ENCODE peak calls at places on chromosomes 12 and 14, in nine cellular contexts. A, R, L, E, O, G, Z, U and S are unnamed samples.
A peak's percentile ranks its signal among the peaks of the same experiment; 100 is the strongest.

GRCh38 chr12:113136128-113136989 is 798 bp upstream of the RASAL1 start:
- DNase-seq in A (no peak), L (no peak), R (peak; percentile 83), O (no peak), U (peak; percentile 70), Z (peak; percentile 65), E (no peak), G (no peak), S (no peak)

GRCh38 chr12:76307083-76307482 is 41.1 kb downstream of the BBS10 start:
- DNase-seq in L (no peak), R (no peak), U (no peak), O (no peak), A (no peak), E (no peak), Z (no peak), G (no peak), S (no peak)

GRCh38 chr12:43758247-43758727 is 303 bp downstream of the PUS7L start:
- DNase-seq in U (peak; percentile 52), R (no peak), G (no peak), A (peak; percentile 43), O (peak; percentile 42), Z (no peak), E (no peak), L (no peak), S (peak; percentile 28)

GRCh38 chr12:95412826-95413311 is 61.1 kb upstream of the METAP2 start:
- DNase-seq in R (no peak), G (no peak), A (peak; percentile 98), Z (no peak), L (peak; percentile 99), U (no peak), E (peak; percentile 99), O (peak; percentile 67), S (no peak)

GRCh38 chr14:71061458-71061857 is 154.2 kb downstream of the PCNX1 start:
- DNase-seq in A (no peak), R (no peak), O (peak; percentile 33), E (no peak), Z (no peak), U (no peak), L (no peak), G (no peak), S (no peak)

GRCh38 chr12:70609739-70610491 is 27.3 kb downstream of the PTPRB start:
- DNase-seq in L (no peak), U (no peak), E (peak; percentile 10), G (peak; percentile 12), Z (peak; percentile 5), R (no peak), A (peak; percentile 3), O (peak; percentile 38), S (peak; percentile 19)

GRCh38 chr14:37637341-37637740 is 41.9 kb downstream of the TTC6 start:
- DNase-seq in E (no peak), U (no peak), Z (no peak), O (no peak), R (no peak), A (no peak), L (no peak), G (no peak), S (no peak)

GRCh38 chr14:68460541-68460940 is 332.3 kb downstream of the ZFP36L1 start:
- DNase-seq in G (no peak), E (peak; percentile 45), U (no peak), A (no peak), O (no peak), R (no peak), Z (no peak), L (no peak), S (no peak)

GRCh38 chr14:104432611-104433231 is 146.8 kb upstream of the C14orf180 start:
- DNase-seq in E (no peak), U (no peak), A (no peak), L (no peak), Z (no peak), R (no peak), O (no peak), G (peak; percentile 18), S (no peak)

GRCh38 chr12:126856958-126857357 is 1410.0 kb upstream of the TMEM132C start:
- DNase-seq in R (no peak), A (no peak), O (no peak), U (no peak), G (no peak), E (no peak), L (no peak), Z (no peak), S (no peak)

GRCh38 chr12:124463341-124463861 is 104.0 kb downstream of the NCOR2 start:
- DNase-seq in O (no peak), U (peak; percentile 45), A (peak; percentile 36), L (no peak), R (no peak), G (no peak), Z (no peak), E (no peak), S (no peak)

GRCh38 chr12:130356222-130356621 is 18.5 kb downstream of the PIWIL1 start:
- DNase-seq in O (no peak), A (no peak), L (no peak), E (no peak), R (no peak), G (no peak), U (no peak), Z (no peak), S (no peak)

GRCh38 chr12:53224897-53225634 is 6.9 kb downstream of the RARG start:
- DNase-seq in E (no peak), L (no peak), G (no peak), R (no peak), U (no peak), O (no peak), Z (no peak), A (no peak), S (no peak)

DNA sequence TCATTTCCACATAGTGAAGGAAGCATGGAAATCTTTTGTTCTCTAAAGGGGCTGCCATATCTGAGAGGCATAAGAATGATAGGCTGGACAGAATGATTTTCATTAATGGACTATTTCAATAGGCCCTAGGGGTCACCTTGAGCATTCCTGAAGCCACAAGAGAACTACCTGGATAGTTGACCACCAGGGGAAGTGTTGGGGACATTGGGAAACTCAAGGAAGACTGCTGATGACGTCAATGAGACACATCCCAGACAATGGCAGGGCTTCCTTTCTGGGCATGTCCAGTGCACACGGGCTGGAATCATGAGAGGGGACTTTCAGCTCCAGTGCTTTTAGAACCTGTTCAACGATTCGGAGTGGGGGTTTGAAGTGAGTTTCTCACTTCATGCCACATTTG is 48.8 kb upstream of the CHST11 start:
- DNase-seq in U (no peak), O (peak; percentile 33), L (no peak), Z (no peak), A (no peak), R (no peak), G (no peak), E (no peak), S (no peak)
- TF ChIP-seq CTCF in U (no peak), O (no peak), L (no peak), Z (no peak), A (no peak), R (no peak), G (no peak), E (no peak), S (no peak)

GRCh38 chr12:4996714-4997113 is 47.0 kb upstream of the KCNA5 start:
- DNase-seq in R (no peak), O (no peak), U (no peak), G (no peak), A (no peak), E (no peak), Z (no peak), L (no peak), S (no peak)

GRCh38 chr12:5000658-5001390 is 42.9 kb upstream of the KCNA5 start:
- DNase-seq in G (no peak), Z (no peak), U (no peak), E (no peak), O (no peak), R (no peak), L (no peak), A (no peak), S (no peak)

GRCh38 chr12:5003025-5003666 is 40.5 kb upstream of the KCNA5 start:
- DNase-seq in A (peak; percentile 41), R (no peak), O (peak; percentile 61), Z (peak; percentile 62), U (peak; percentile 55), G (peak; percentile 71), E (peak; percentile 51), L (no peak), S (peak; percentile 30)

GRCh38 chr12:4997939-4998338 is 45.7 kb upstream of the KCNA5 start:
- DNase-seq in U (no peak), A (peak; percentile 27), R (no peak), G (no peak), Z (no peak), E (peak; percentile 69), L (peak; percentile 49), O (peak; percentile 62), S (peak; percentile 42)

DNA sequence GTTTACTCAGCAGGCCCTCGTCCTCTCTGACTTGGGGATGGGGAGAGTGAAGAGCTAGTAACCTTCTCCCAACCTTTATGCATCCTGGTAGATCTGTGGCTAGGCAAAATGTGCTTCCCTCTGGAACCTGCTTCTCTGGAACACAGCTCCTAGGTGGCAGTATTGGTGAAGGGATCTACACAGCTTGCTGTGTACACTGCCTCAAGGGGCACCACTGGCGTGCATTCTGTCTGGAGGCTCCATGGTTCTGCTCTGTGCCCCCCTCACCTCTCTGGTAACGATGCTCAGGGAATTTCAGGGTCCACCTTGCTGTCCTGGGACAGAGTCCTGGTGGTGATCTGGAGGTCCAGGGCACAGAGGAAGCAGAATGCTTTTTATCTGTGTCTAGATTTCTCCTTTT is 43.5 kb upstream of the KCNA5 start:
- DNase-seq in Z (no peak), L (no peak), E (no peak), G (no peak), R (no peak), O (no peak), U (no peak), A (no peak), S (no peak)
- TF ChIP-seq CTCF in Z (no peak), L (no peak), E (no peak), G (no peak), R (no peak), O (no peak), U (no peak), A (no peak), S (no peak)

GRCh38 chr14:97359391-97359790 is 562.2 kb downstream of the VRK1 start:
- DNase-seq in U (no peak), A (no peak), L (no peak), G (no peak), O (no peak), Z (no peak), R (no peak), E (no peak), S (no peak)

GRCh38 chr14:97366400-97366799 is 569.2 kb downstream of the VRK1 start:
- DNase-seq in A (no peak), L (no peak), G (no peak), E (no peak), U (no peak), O (no peak), Z (no peak), R (no peak), S (no peak)

GRCh38 chr14:97361181-97361580 is 564.0 kb downstream of the VRK1 start:
- DNase-seq in R (no peak), U (no peak), E (no peak), G (no peak), L (no peak), Z (no peak), O (no peak), A (no peak), S (no peak)
- TF ChIP-seq CTCF in R (no peak), U (no peak), E (no peak), G (no peak), L (no peak), Z (no peak), O (no peak), A (no peak), S (no peak)

DNA sequence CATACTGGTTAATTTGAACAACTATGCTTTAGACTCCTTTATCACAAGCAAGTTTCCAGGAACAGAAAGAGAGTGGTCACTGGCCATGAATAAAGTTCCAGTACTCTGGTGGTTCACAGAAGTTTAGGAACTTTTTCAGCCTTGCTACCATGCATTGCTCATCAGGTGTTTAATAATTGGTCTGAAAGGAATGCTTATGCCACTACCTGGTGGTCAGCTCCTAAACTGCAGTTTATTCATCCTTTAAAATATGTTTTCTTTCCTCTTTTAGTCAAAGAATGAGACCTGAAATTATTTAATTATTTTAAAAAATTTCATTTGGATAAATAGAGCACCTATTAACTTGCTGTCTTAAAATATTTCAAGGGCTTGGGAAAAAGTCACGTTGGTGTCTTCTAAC is 260.1 kb upstream of the OR4E1 start:
- DNase-seq in Z (peak; percentile 58), L (no peak), A (no peak), O (no peak), E (no peak), R (no peak), U (no peak), G (no peak), S (no peak)
- TF ChIP-seq CTCF in Z (peak; percentile 85), L (no peak), A (no peak), O (no peak), E (no peak), R (peak; percentile 58), U (no peak), G (no peak), S (no peak)